ENCODE peak calls at places on chromosomes 3 and 15, in eight cellular contexts. G, Y, O, F, V, C, M and L are unnamed samples.

GRCh38 chr3:96236499-96236898 is 577.9 kb upstream of the EPHA6 start:
- DNase-seq in G (no peak), Y (no peak), O (no peak), F (no peak), V (no peak), C (no peak), M (no peak), L (no peak)

GRCh38 chr3:20575153-20575552 is 389.1 kb upstream of the SGO1 start:
- DNase-seq in G (no peak), Y (no peak), O (no peak), F (no peak), V (no peak), C (no peak), M (no peak), L (peak; percentile 86)

GRCh38 chr3:186598108-186598784 is 14.6 kb upstream of the AHSG start:
- DNase-seq in G (no peak), Y (no peak), O (no peak), F (no peak), V (no peak), C (no peak), M (no peak), L (peak; percentile 40)

GRCh38 chr3:172673210-172673679 is 37.6 kb downstream of the NCEH1 start:
- DNase-seq in G (no peak), Y (peak; percentile 22), O (peak; percentile 83), F (peak; percentile 80), V (no peak), C (peak; percentile 61), M (peak; percentile 39), L (peak; percentile 74)

GRCh38 chr3:72270072-72270611 is 485.2 kb upstream of the PROK2 start:
- DNase-seq in G (peak; percentile 98), Y (no peak), O (no peak), F (no peak), V (no peak), C (peak; percentile 80), M (no peak), L (peak; percentile 93)

GRCh38 chr3:17192995-17193394 is 308.2 kb downstream of the PLCL2 start:
- DNase-seq in G (no peak), Y (no peak), O (no peak), F (no peak), V (no peak), C (no peak), M (no peak), L (no peak)

GRCh38 chr3:174330303-174330702 is 528.8 kb upstream of the NAALADL2 start:
- DNase-seq in G (no peak), Y (no peak), O (no peak), F (no peak), V (no peak), C (no peak), M (no peak), L (peak; percentile 98)

GRCh38 chr3:50890688-50891344 is 216.1 kb downstream of the DOCK3 start:
- DNase-seq in G (no peak), Y (no peak), O (no peak), F (no peak), V (no peak), C (no peak), M (peak; percentile 22), L (no peak)

GRCh38 chr3:116394365-116394764 is 50.9 kb downstream of the LSAMP start:
- DNase-seq in G (no peak), Y (no peak), O (no peak), F (no peak), V (no peak), C (no peak), M (peak; percentile 99), L (no peak)

GRCh38 chr15:34890424-34890823 is 79.1 kb downstream of the AQR start:
- DNase-seq in G (no peak), Y (no peak), O (no peak), F (no peak), V (no peak), C (no peak), M (no peak), L (peak; percentile 18)

GRCh38 chr15:62895905-62896316 is 146.6 kb upstream of the TPM1 start:
- DNase-seq in G (no peak), Y (no peak), O (no peak), F (no peak), V (no peak), C (no peak), M (no peak), L (peak; percentile 91)

GRCh38 chr3:71062920-71063767 is 520.4 kb downstream of the FOXP1 start:
- DNase-seq in G (no peak), Y (no peak), O (no peak), F (peak; percentile 26), V (no peak), C (no peak), M (peak; percentile 30), L (peak; percentile 53)

GRCh38 chr3:137110392-137110996 is 152.7 kb downstream of the IL20RB start:
- DNase-seq in G (no peak), Y (no peak), O (peak; percentile 21), F (no peak), V (no peak), C (peak; percentile 17), M (peak; percentile 77), L (peak; percentile 31)

GRCh38 chr3:175476489-175476888 is 617.4 kb downstream of the NAALADL2 start:
- DNase-seq in G (no peak), Y (no peak), O (no peak), F (no peak), V (no peak), C (no peak), M (no peak), L (no peak)

GRCh38 chr15:41971893-41972340 is 440 bp downstream of the EHD4 start:
- DNase-seq in G (peak; percentile 91), Y (peak; percentile 44), O (peak; percentile 28), F (no peak), V (no peak), C (peak; percentile 56), M (no peak), L (no peak)

GRCh38 chr15:38176155-38176554 is 76.5 kb upstream of the SPRED1 start:
- DNase-seq in G (no peak), Y (no peak), O (no peak), F (no peak), V (no peak), C (no peak), M (no peak), L (peak; percentile 68)

GRCh38 chr3:10419637-10420232 is 85.7 kb downstream of the ATP2B2 start:
- DNase-seq in G (no peak), Y (peak; percentile 8), O (no peak), F (no peak), V (no peak), C (peak; percentile 55), M (no peak), L (peak; percentile 23)

GRCh38 chr3:56468184-56469106 is at the start of gene ERC2:
- DNase-seq in G (no peak), Y (no peak), O (peak; percentile 83), F (peak; percentile 6), V (peak; percentile 73), C (peak; percentile 5), M (peak; percentile 53), L (peak; percentile 55)

GRCh38 chr15:45091581-45091980 is 22.4 kb downstream of the DUOX2 start:
- DNase-seq in G (no peak), Y (no peak), O (no peak), F (no peak), V (no peak), C (no peak), M (no peak), L (no peak)

GRCh38 chr15:64611085-64611484 is 150.7 kb downstream of the ZNF609 start:
- DNase-seq in G (no peak), Y (no peak), O (no peak), F (no peak), V (no peak), C (no peak), M (no peak), L (no peak)

GRCh38 chr3:4825572-4826236 is 153.5 kb upstream of the BHLHE40 start:
- DNase-seq in G (no peak), Y (no peak), O (no peak), F (no peak), V (no peak), C (peak; percentile 79), M (no peak), L (no peak)

GRCh38 chr15:28975766-28976179 is 90.0 kb downstream of the APBA2 start:
- DNase-seq in G (peak; percentile 72), Y (peak; percentile 42), O (peak; percentile 61), F (no peak), V (no peak), C (peak; percentile 74), M (peak; percentile 57), L (peak; percentile 62)

GRCh38 chr3:186385856-186386602 is 24.0 kb upstream of the DGKG start:
- DNase-seq in G (peak; percentile 31), Y (no peak), O (no peak), F (no peak), V (no peak), C (no peak), M (no peak), L (no peak)

GRCh38 chr3:126348308-126348920 is 8.8 kb downstream of the KLF15 start:
- DNase-seq in G (peak; percentile 78), Y (no peak), O (peak; percentile 21), F (no peak), V (no peak), C (peak; percentile 15), M (no peak), L (no peak)